ENCODE peak calls at places on chromosome 17, in eight cellular contexts. One of them, this sample, is unnamed.

GRCh38 chr17:82888583-82889495 is 49.0 kb upstream of the ZNF750 start:
- DNase-seq in NCI-H69: peak; percentile 60
- DNase-seq in AG04450: no peak
- DNase-seq in activated effector memory CD4-positive, alpha-beta T cell treated with Interleukin-2 at 50 U/mL for 16 hours: no peak
- DNase-seq in adrenal gland: peak; percentile 73
- DNase-seq in activated naive CD4-positive, alpha-beta T cell treated with Interleukin-2 at 50 U/mL for 16 hours: no peak
- DNase-seq in BE2C: peak; percentile 73
- DNase-seq in fibroblast of mammary gland: no peak
- DNase-seq in this sample: no peak

GRCh38 chr17:4938670-4939553 is 934 bp downstream of the SLC25A11 start:
- DNase-seq in BE2C: no peak
- DNase-seq in fibroblast of mammary gland: no peak
- DNase-seq in NCI-H69: peak; percentile 17
- DNase-seq in adrenal gland: no peak
- DNase-seq in AG04450: no peak
- DNase-seq in activated effector memory CD4-positive, alpha-beta T cell treated with Interleukin-2 at 50 U/mL for 16 hours: no peak
- DNase-seq in activated naive CD4-positive, alpha-beta T cell treated with Interleukin-2 at 50 U/mL for 16 hours: no peak
- DNase-seq in this sample: no peak

GRCh38 chr17:2436516-2436915 is 35.7 kb upstream of the MNT start:
- DNase-seq in adrenal gland: no peak
- DNase-seq in AG04450: no peak
- DNase-seq in BE2C: no peak
- DNase-seq in fibroblast of mammary gland: no peak
- DNase-seq in activated naive CD4-positive, alpha-beta T cell treated with Interleukin-2 at 50 U/mL for 16 hours: no peak
- DNase-seq in NCI-H69: peak; percentile 72
- DNase-seq in activated effector memory CD4-positive, alpha-beta T cell treated with Interleukin-2 at 50 U/mL for 16 hours: no peak
- DNase-seq in this sample: no peak

GRCh38 chr17:17737938-17738894 is 57.0 kb downstream of the RAI1 start:
- DNase-seq in AG04450: no peak
- DNase-seq in activated effector memory CD4-positive, alpha-beta T cell treated with Interleukin-2 at 50 U/mL for 16 hours: no peak
- DNase-seq in adrenal gland: no peak
- DNase-seq in BE2C: peak; percentile 57
- DNase-seq in activated naive CD4-positive, alpha-beta T cell treated with Interleukin-2 at 50 U/mL for 16 hours: no peak
- DNase-seq in fibroblast of mammary gland: no peak
- DNase-seq in NCI-H69: peak; percentile 19
- DNase-seq in this sample: no peak

GRCh38 chr17:8159459-8160223 is 3.1 kb downstream of the VAMP2 start:
- DNase-seq in activated naive CD4-positive, alpha-beta T cell treated with Interleukin-2 at 50 U/mL for 16 hours: no peak
- DNase-seq in adrenal gland: no peak
- DNase-seq in NCI-H69: no peak
- DNase-seq in activated effector memory CD4-positive, alpha-beta T cell treated with Interleukin-2 at 50 U/mL for 16 hours: no peak
- DNase-seq in AG04450: no peak
- DNase-seq in fibroblast of mammary gland: no peak
- DNase-seq in BE2C: no peak
- DNase-seq in this sample: no peak

GRCh38 chr17:306116-306515 is 46.5 kb downstream of the RPH3AL start:
- DNase-seq in AG04450: no peak
- DNase-seq in activated effector memory CD4-positive, alpha-beta T cell treated with Interleukin-2 at 50 U/mL for 16 hours: no peak
- DNase-seq in fibroblast of mammary gland: no peak
- DNase-seq in adrenal gland: no peak
- DNase-seq in BE2C: no peak
- DNase-seq in NCI-H69: no peak
- DNase-seq in activated naive CD4-positive, alpha-beta T cell treated with Interleukin-2 at 50 U/mL for 16 hours: no peak
- DNase-seq in this sample: no peak

GRCh38 chr17:66943484-66943883 is 21.0 kb upstream of the CACNG4 start:
- DNase-seq in activated naive CD4-positive, alpha-beta T cell treated with Interleukin-2 at 50 U/mL for 16 hours: no peak
- DNase-seq in BE2C: no peak
- DNase-seq in adrenal gland: no peak
- DNase-seq in fibroblast of mammary gland: no peak
- DNase-seq in NCI-H69: no peak
- DNase-seq in AG04450: no peak
- DNase-seq in activated effector memory CD4-positive, alpha-beta T cell treated with Interleukin-2 at 50 U/mL for 16 hours: no peak
- DNase-seq in this sample: no peak

GRCh38 chr17:50022463-50023130 is 27.6 kb upstream of the DLX3 start:
- DNase-seq in adrenal gland: no peak
- DNase-seq in NCI-H69: no peak
- DNase-seq in AG04450: no peak
- DNase-seq in activated naive CD4-positive, alpha-beta T cell treated with Interleukin-2 at 50 U/mL for 16 hours: no peak
- DNase-seq in BE2C: no peak
- DNase-seq in fibroblast of mammary gland: no peak
- DNase-seq in activated effector memory CD4-positive, alpha-beta T cell treated with Interleukin-2 at 50 U/mL for 16 hours: no peak
- DNase-seq in this sample: no peak

GRCh38 chr17:3894927-3895343 is 2.1 kb upstream of the CAMKK1 start:
- DNase-seq in fibroblast of mammary gland: no peak
- DNase-seq in BE2C: no peak
- DNase-seq in activated effector memory CD4-positive, alpha-beta T cell treated with Interleukin-2 at 50 U/mL for 16 hours: no peak
- DNase-seq in activated naive CD4-positive, alpha-beta T cell treated with Interleukin-2 at 50 U/mL for 16 hours: no peak
- DNase-seq in adrenal gland: peak; percentile 73
- DNase-seq in NCI-H69: peak; percentile 15
- DNase-seq in AG04450: no peak
- DNase-seq in this sample: peak; percentile 15

GRCh38 chr17:57674894-57675293 is 70.2 kb downstream of the CCDC182 start:
- DNase-seq in fibroblast of mammary gland: no peak
- DNase-seq in adrenal gland: no peak
- DNase-seq in NCI-H69: no peak
- DNase-seq in BE2C: no peak
- DNase-seq in activated naive CD4-positive, alpha-beta T cell treated with Interleukin-2 at 50 U/mL for 16 hours: no peak
- DNase-seq in AG04450: no peak
- DNase-seq in activated effector memory CD4-positive, alpha-beta T cell treated with Interleukin-2 at 50 U/mL for 16 hours: no peak
- DNase-seq in this sample: no peak

GRCh38 chr17:79027274-79027924 is 3.4 kb downstream of the C1QTNF1 start:
- DNase-seq in activated naive CD4-positive, alpha-beta T cell treated with Interleukin-2 at 50 U/mL for 16 hours: no peak
- DNase-seq in NCI-H69: no peak
- DNase-seq in adrenal gland: peak; percentile 93
- DNase-seq in BE2C: peak; percentile 53
- DNase-seq in activated effector memory CD4-positive, alpha-beta T cell treated with Interleukin-2 at 50 U/mL for 16 hours: no peak
- DNase-seq in AG04450: no peak
- DNase-seq in fibroblast of mammary gland: no peak
- DNase-seq in this sample: no peak

GRCh38 chr17:49399995-49400394 is 14.7 kb downstream of the PHB1 start:
- DNase-seq in NCI-H69: no peak
- DNase-seq in AG04450: no peak
- DNase-seq in fibroblast of mammary gland: no peak
- DNase-seq in adrenal gland: no peak
- DNase-seq in activated effector memory CD4-positive, alpha-beta T cell treated with Interleukin-2 at 50 U/mL for 16 hours: no peak
- DNase-seq in activated naive CD4-positive, alpha-beta T cell treated with Interleukin-2 at 50 U/mL for 16 hours: no peak
- DNase-seq in BE2C: no peak
- DNase-seq in this sample: no peak

GRCh38 chr17:41678411-41678906 is 10.2 kb upstream of the EIF1 start:
- DNase-seq in activated naive CD4-positive, alpha-beta T cell treated with Interleukin-2 at 50 U/mL for 16 hours: no peak
- DNase-seq in activated effector memory CD4-positive, alpha-beta T cell treated with Interleukin-2 at 50 U/mL for 16 hours: no peak
- DNase-seq in AG04450: no peak
- DNase-seq in fibroblast of mammary gland: no peak
- DNase-seq in BE2C: no peak
- DNase-seq in NCI-H69: no peak
- DNase-seq in adrenal gland: no peak
- DNase-seq in this sample: no peak

GRCh38 chr17:80970044-80970761 is 21.4 kb upstream of the CHMP6 start:
- DNase-seq in activated naive CD4-positive, alpha-beta T cell treated with Interleukin-2 at 50 U/mL for 16 hours: peak; percentile 57
- DNase-seq in fibroblast of mammary gland: no peak
- DNase-seq in NCI-H69: peak; percentile 60
- DNase-seq in BE2C: peak; percentile 81
- DNase-seq in AG04450: no peak
- DNase-seq in activated effector memory CD4-positive, alpha-beta T cell treated with Interleukin-2 at 50 U/mL for 16 hours: peak; percentile 20
- DNase-seq in adrenal gland: peak; percentile 47
- DNase-seq in this sample: no peak

GRCh38 chr17:18981642-18982424 is 22.7 kb downstream of the FAM83G start:
- DNase-seq in activated effector memory CD4-positive, alpha-beta T cell treated with Interleukin-2 at 50 U/mL for 16 hours: no peak
- DNase-seq in NCI-H69: peak; percentile 88
- DNase-seq in adrenal gland: peak; percentile 31
- DNase-seq in activated naive CD4-positive, alpha-beta T cell treated with Interleukin-2 at 50 U/mL for 16 hours: no peak
- DNase-seq in fibroblast of mammary gland: peak; percentile 74
- DNase-seq in BE2C: no peak
- DNase-seq in AG04450: no peak
- DNase-seq in this sample: peak; percentile 58

GRCh38 chr17:1031711-1032110 is 34.8 kb downstream of the TIMM22 start:
- DNase-seq in fibroblast of mammary gland: peak; percentile 38
- DNase-seq in activated effector memory CD4-positive, alpha-beta T cell treated with Interleukin-2 at 50 U/mL for 16 hours: no peak
- DNase-seq in adrenal gland: peak; percentile 81
- DNase-seq in activated naive CD4-positive, alpha-beta T cell treated with Interleukin-2 at 50 U/mL for 16 hours: no peak
- DNase-seq in NCI-H69: no peak
- DNase-seq in AG04450: no peak
- DNase-seq in BE2C: no peak
- DNase-seq in this sample: no peak

GRCh38 chr17:43588664-43589435 is 42.7 kb upstream of the ETV4 start:
- DNase-seq in fibroblast of mammary gland: no peak
- DNase-seq in BE2C: no peak
- DNase-seq in adrenal gland: peak; percentile 38
- DNase-seq in activated effector memory CD4-positive, alpha-beta T cell treated with Interleukin-2 at 50 U/mL for 16 hours: no peak
- DNase-seq in AG04450: no peak
- DNase-seq in activated naive CD4-positive, alpha-beta T cell treated with Interleukin-2 at 50 U/mL for 16 hours: no peak
- DNase-seq in NCI-H69: no peak
- DNase-seq in this sample: no peak

GRCh38 chr17:48559609-48560451 is 14.9 kb upstream of the HOXB2 start:
- DNase-seq in NCI-H69: no peak
- DNase-seq in activated effector memory CD4-positive, alpha-beta T cell treated with Interleukin-2 at 50 U/mL for 16 hours: no peak
- DNase-seq in BE2C: no peak
- DNase-seq in adrenal gland: no peak
- DNase-seq in AG04450: no peak
- DNase-seq in activated naive CD4-positive, alpha-beta T cell treated with Interleukin-2 at 50 U/mL for 16 hours: no peak
- DNase-seq in fibroblast of mammary gland: no peak
- DNase-seq in this sample: no peak

GRCh38 chr17:12256380-12256995 is 235.8 kb downstream of the MAP2K4 start:
- DNase-seq in adrenal gland: peak; percentile 22
- DNase-seq in activated naive CD4-positive, alpha-beta T cell treated with Interleukin-2 at 50 U/mL for 16 hours: no peak
- DNase-seq in activated effector memory CD4-positive, alpha-beta T cell treated with Interleukin-2 at 50 U/mL for 16 hours: no peak
- DNase-seq in BE2C: peak; percentile 5
- DNase-seq in NCI-H69: peak; percentile 20
- DNase-seq in fibroblast of mammary gland: peak; percentile 61
- DNase-seq in AG04450: peak; percentile 56
- DNase-seq in this sample: peak; percentile 20

GRCh38 chr17:56699186-56699895 is 105.8 kb downstream of the NOG start:
- DNase-seq in adrenal gland: peak; percentile 43
- DNase-seq in AG04450: peak; percentile 94
- DNase-seq in activated effector memory CD4-positive, alpha-beta T cell treated with Interleukin-2 at 50 U/mL for 16 hours: no peak
- DNase-seq in NCI-H69: peak; percentile 50
- DNase-seq in fibroblast of mammary gland: peak; percentile 95
- DNase-seq in activated naive CD4-positive, alpha-beta T cell treated with Interleukin-2 at 50 U/mL for 16 hours: no peak
- DNase-seq in BE2C: no peak
- DNase-seq in this sample: peak; percentile 97

GRCh38 chr17:65656390-65657250 is 95.2 kb upstream of the AXIN2 start:
- DNase-seq in BE2C: no peak
- DNase-seq in adrenal gland: no peak
- DNase-seq in activated naive CD4-positive, alpha-beta T cell treated with Interleukin-2 at 50 U/mL for 16 hours: peak; percentile 38
- DNase-seq in NCI-H69: no peak
- DNase-seq in activated effector memory CD4-positive, alpha-beta T cell treated with Interleukin-2 at 50 U/mL for 16 hours: no peak
- DNase-seq in fibroblast of mammary gland: no peak
- DNase-seq in AG04450: no peak
- DNase-seq in this sample: no peak

GRCh38 chr17:7477392-7478275 is 1.8 kb downstream of the ZBTB4 start:
- DNase-seq in activated naive CD4-positive, alpha-beta T cell treated with Interleukin-2 at 50 U/mL for 16 hours: no peak
- DNase-seq in adrenal gland: peak; percentile 76
- DNase-seq in BE2C: no peak
- DNase-seq in NCI-H69: no peak
- DNase-seq in fibroblast of mammary gland: peak; percentile 83
- DNase-seq in AG04450: peak; percentile 85
- DNase-seq in activated effector memory CD4-positive, alpha-beta T cell treated with Interleukin-2 at 50 U/mL for 16 hours: no peak
- DNase-seq in this sample: peak; percentile 53

GRCh38 chr17:44557653-44558285 is 485 bp downstream of the FZD2 start:
- DNase-seq in activated effector memory CD4-positive, alpha-beta T cell treated with Interleukin-2 at 50 U/mL for 16 hours: peak; percentile 12
- DNase-seq in activated naive CD4-positive, alpha-beta T cell treated with Interleukin-2 at 50 U/mL for 16 hours: peak; percentile 31
- DNase-seq in BE2C: peak; percentile 60
- DNase-seq in adrenal gland: peak; percentile 17
- DNase-seq in AG04450: no peak
- DNase-seq in NCI-H69: peak; percentile 77
- DNase-seq in fibroblast of mammary gland: peak; percentile 48
- DNase-seq in this sample: no peak

GRCh38 chr17:50100480-50100883 is 5.3 kb downstream of the PDK2 start:
- DNase-seq in NCI-H69: peak; percentile 69
- DNase-seq in BE2C: no peak
- DNase-seq in fibroblast of mammary gland: no peak
- DNase-seq in activated naive CD4-positive, alpha-beta T cell treated with Interleukin-2 at 50 U/mL for 16 hours: no peak
- DNase-seq in activated effector memory CD4-positive, alpha-beta T cell treated with Interleukin-2 at 50 U/mL for 16 hours: no peak
- DNase-seq in adrenal gland: no peak
- DNase-seq in AG04450: no peak
- DNase-seq in this sample: no peak